ENCODE peak calls at places on chromosomes 16 and 17, in six cellular contexts. A is neural crest cell, T is HFFc6, M is adrenal gland, J is Calu3, G is lower leg skin. S is an unnamed sample.
A peak's percentile ranks its signal among the peaks of the same experiment; 100 is the strongest.

GRCh38 chr17:64203630-64204029 is 59.4 kb downstream of the TEX2 start:
- DNase-seq in J (no peak), A (no peak), T (no peak), G (no peak), M (no peak), S (no peak)

GRCh38 chr17:56034120-56034757 is 119.0 kb upstream of the ANKFN1 start:
- DNase-seq in A (no peak), G (no peak), J (no peak), M (no peak), T (no peak), S (peak; percentile 11)

GRCh38 chr16:698911-699671 is 6.5 kb downstream of the FBXL16 start:
- DNase-seq in A (no peak), G (no peak), M (no peak), T (no peak), J (no peak), S (no peak)

GRCh38 chr16:11497329-11497805 is 89.4 kb downstream of the LITAF start:
- DNase-seq in M (peak; percentile 97), J (peak; percentile 96), A (peak; percentile 41), T (peak; percentile 74), G (peak; percentile 85), S (peak; percentile 96)

GRCh38 chr17:55734128-55734781 is 11.6 kb upstream of the TMEM100 start:
- DNase-seq in J (no peak), T (no peak), M (no peak), G (no peak), A (no peak), S (no peak)

GRCh38 chr17:64037802-64038201 is 17.4 kb upstream of the ICAM2 start:
- DNase-seq in J (no peak), T (no peak), G (no peak), A (no peak), M (no peak), S (no peak)

GRCh38 chr16:17301593-17302135 is 169.1 kb downstream of the XYLT1 start:
- DNase-seq in T (no peak), A (no peak), J (no peak), M (no peak), G (no peak), S (no peak)

GRCh38 chr16:57624044-57624688 is 4.3 kb upstream of the ADGRG1 start:
- DNase-seq in T (no peak), A (no peak), J (no peak), G (no peak), M (no peak), S (peak; percentile 57)

GRCh38 chr17:17364338-17364667 is 61.1 kb downstream of the NT5M start:
- DNase-seq in J (no peak), T (no peak), A (no peak), G (no peak), M (peak; percentile 15), S (no peak)

GRCh38 chr17:6110592-6110991 is 40.4 kb downstream of the WSCD1 start:
- DNase-seq in M (no peak), J (no peak), A (no peak), T (no peak), G (no peak), S (peak; percentile 47)

GRCh38 chr16:87441886-87442580 is 49.9 kb downstream of the MAP1LC3B start:
- DNase-seq in A (no peak), G (no peak), T (peak; percentile 8), M (no peak), J (no peak), S (no peak)

GRCh38 chr16:29714972-29715371 is 30.8 kb downstream of the C16orf54 start:
- DNase-seq in J (no peak), A (no peak), G (no peak), M (no peak), T (no peak), S (no peak)

GRCh38 chr16:13697568-13697967 is 222.4 kb upstream of the ERCC4 start:
- DNase-seq in T (no peak), M (no peak), J (no peak), A (no peak), G (no peak), S (no peak)

GRCh38 chr16:89013692-89014455 is 36.9 kb upstream of the CBFA2T3 start:
- DNase-seq in G (no peak), A (no peak), T (no peak), M (no peak), J (no peak), S (no peak)

GRCh38 chr17:76789235-76789788 is 51.4 kb downstream of the MFSD11 start:
- DNase-seq in G (no peak), M (no peak), A (no peak), T (no peak), J (no peak), S (no peak)

GRCh38 chr17:6120351-6120750 is 50.2 kb downstream of the WSCD1 start:
- DNase-seq in A (no peak), M (no peak), G (no peak), T (no peak), J (no peak), S (no peak)

GRCh38 chr16:53768593-53768992 is 64.6 kb downstream of the FTO start:
- DNase-seq in A (no peak), J (no peak), G (no peak), M (no peak), T (peak; percentile 93), S (peak; percentile 92)

GRCh38 chr17:13995856-13996635 is 73.3 kb upstream of the COX10 start:
- DNase-seq in T (no peak), G (no peak), A (no peak), J (no peak), M (no peak), S (no peak)

GRCh38 chr17:30239089-30239462 is 3.6 kb upstream of the SLC6A4 start:
- DNase-seq in J (no peak), A (no peak), M (no peak), G (no peak), T (no peak), S (no peak)

GRCh38 chr16:22144520-22144919 is 17.8 kb upstream of the SDR42E2 start:
- DNase-seq in T (no peak), A (no peak), G (no peak), J (no peak), M (no peak), S (no peak)

GRCh38 chr17:15092762-15093161 is 172.4 kb downstream of the PMP22 start:
- DNase-seq in A (no peak), M (no peak), T (peak; percentile 29), G (no peak), J (no peak), S (peak; percentile 82)

GRCh38 chr17:15091825-15092224 is 173.3 kb downstream of the PMP22 start:
- DNase-seq in G (no peak), A (no peak), J (peak; percentile 0), M (no peak), T (no peak), S (peak; percentile 53)

GRCh38 chr17:15096511-15096910 is 168.6 kb downstream of the PMP22 start:
- DNase-seq in M (no peak), J (no peak), A (no peak), T (no peak), G (no peak), S (no peak)

GRCh38 chr17:15090533-15090932 is 174.6 kb downstream of the PMP22 start:
- DNase-seq in J (no peak), M (no peak), T (no peak), A (no peak), G (no peak), S (no peak)

GRCh38 chr17:15092261-15092660 is 172.9 kb downstream of the PMP22 start:
- DNase-seq in A (no peak), G (no peak), J (no peak), M (no peak), T (no peak), S (no peak)
- TF ChIP-seq CTCF in A (no peak), G (no peak), J (no peak), M (no peak), T (no peak), S (no peak)

GRCh38 chr17:19812407-19812806 is 55.3 kb downstream of the ULK2 start:
- DNase-seq in M (no peak), A (no peak), T (peak; percentile 29), G (no peak), J (no peak), S (no peak)
- TF ChIP-seq CTCF in M (no peak), A (no peak), T (peak; percentile 65), G (no peak), J (no peak), S (no peak)

GRCh38 chr17:40561871-40562611 is 3.2 kb downstream of the CCR7 start:
- DNase-seq in M (no peak), J (peak; percentile 63), T (no peak), G (no peak), A (no peak), S (no peak)
- TF ChIP-seq CTCF in M (no peak), J (no peak), T (peak; percentile 64), G (no peak), A (peak; percentile 19), S (no peak)

GRCh38 chr17:20009052-20009301 is 182 bp upstream of the SPECC1 start:
- DNase-seq in A (no peak), M (peak; percentile 59), J (no peak), T (peak; percentile 45), G (no peak), S (peak; percentile 73)
- TF ChIP-seq CTCF in A (peak; percentile 97), M (peak; percentile 58), J (no peak), T (no peak), G (peak; percentile 55), S (peak; percentile 97)

DNA sequence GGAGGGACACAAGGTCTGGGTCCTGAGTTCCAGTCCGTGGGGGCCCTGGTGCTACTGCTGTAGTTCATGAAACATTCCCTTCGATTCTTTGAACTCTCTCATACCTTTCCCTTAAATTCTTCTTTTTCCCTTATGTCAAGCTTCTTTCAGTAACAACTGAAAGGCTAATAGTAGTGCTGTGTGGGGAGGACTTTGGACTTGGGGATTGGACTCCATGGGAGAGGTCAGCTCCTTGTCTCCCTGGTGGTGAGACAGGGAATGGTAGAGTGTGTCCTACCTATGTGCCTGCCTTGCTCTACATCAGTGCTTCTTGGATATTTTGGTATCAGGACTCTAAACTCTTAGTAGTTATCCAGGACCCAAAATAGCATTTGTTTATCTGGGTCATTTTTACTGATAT is 628.1 kb downstream of the WWOX start:
- DNase-seq in M (no peak), A (no peak), T (no peak), J (no peak), G (no peak), S (no peak)
- TF ChIP-seq CTCF in M (no peak), A (peak; percentile 40), T (no peak), J (no peak), G (no peak), S (no peak)